ENCODE peak calls at places on chromosomes 3 and 15, in six cellular contexts. A, D, S, M, T and L are unnamed samples.

GRCh38 chr15:59436774-59437472 is 1.1 kb upstream of the FAM81A start:
- DNase-seq in A (peak; percentile 31), D (peak; percentile 53), S (no peak), M (peak; percentile 83), T (no peak), L (no peak)

GRCh38 chr3:41164776-41165175 is 34.5 kb upstream of the CTNNB1 start:
- DNase-seq in T (no peak), D (no peak), A (no peak), S (no peak), M (no peak), L (no peak)

GRCh38 chr15:31473384-31474058 is 146.9 kb downstream of the KLF13 start:
- DNase-seq in S (no peak), M (no peak), T (no peak), D (no peak), A (peak; percentile 43), L (no peak)

GRCh38 chr15:60840306-60840702 is 361.4 kb upstream of the ICE2 start:
- DNase-seq in A (no peak), M (no peak), S (no peak), D (no peak), T (peak; percentile 38), L (no peak)

GRCh38 chr3:187450791-187451190 is 82.6 kb downstream of the RTP4 start:
- DNase-seq in M (peak; percentile 34), S (no peak), A (no peak), D (no peak), T (no peak), L (no peak)

GRCh38 chr15:100318880-100319279 is 22.9 kb downstream of the ADAMTS17 start:
- DNase-seq in D (no peak), S (no peak), A (no peak), T (no peak), M (no peak), L (no peak)

GRCh38 chr15:33226559-33227181 is 32.2 kb upstream of the FMN1 start:
- DNase-seq in D (peak; percentile 82), S (peak; percentile 72), A (peak; percentile 59), T (peak; percentile 45), M (peak; percentile 57), L (no peak)

GRCh38 chr15:96345560-96346389 is 15.3 kb downstream of the NR2F2 start:
- DNase-seq in S (peak; percentile 53), D (peak; percentile 83), T (peak; percentile 75), A (peak; percentile 49), M (no peak), L (no peak)

GRCh38 chr3:9386060-9386459 is 11.4 kb upstream of the SETD5 start:
- DNase-seq in M (no peak), D (no peak), A (no peak), T (no peak), S (no peak), L (no peak)

GRCh38 chr15:57662802-57663201 is 43.7 kb upstream of the POLR2M start:
- DNase-seq in S (no peak), D (peak; percentile 24), M (no peak), T (no peak), A (no peak), L (no peak)

GRCh38 chr3:161648071-161648470 is 151.5 kb downstream of the OTOL1 start:
- DNase-seq in D (no peak), T (no peak), S (no peak), A (no peak), M (no peak), L (no peak)

GRCh38 chr3:134463676-134464611 is 21.8 kb downstream of the ANAPC13 start:
- DNase-seq in D (no peak), M (peak; percentile 95), A (no peak), T (peak; percentile 99), S (no peak), L (peak; percentile 99)

GRCh38 chr3:5563537-5564277 is 376.2 kb downstream of the EDEM1 start:
- DNase-seq in M (no peak), D (no peak), A (peak; percentile 10), S (no peak), T (no peak), L (no peak)

GRCh38 chr3:136343873-136344281 is 93.7 kb downstream of the PCCB start:
- DNase-seq in D (peak; percentile 72), A (no peak), S (no peak), M (peak; percentile 95), T (peak; percentile 99), L (peak; percentile 89)

GRCh38 chr15:63441266-63441665 is 59.6 kb upstream of the CA12 start:
- DNase-seq in A (no peak), S (no peak), T (no peak), M (no peak), D (no peak), L (no peak)

GRCh38 chr15:31487811-31488436 is 161.3 kb downstream of the KLF13 start:
- DNase-seq in D (no peak), M (peak; percentile 80), T (peak; percentile 10), A (peak; percentile 81), S (peak; percentile 19), L (peak; percentile 16)

GRCh38 chr15:93497256-93497655 is 408.2 kb upstream of the RGMA start:
- DNase-seq in M (no peak), A (no peak), S (no peak), D (no peak), T (peak; percentile 84), L (no peak)

GRCh38 chr3:131218196-131218595 is 163.4 kb upstream of the NUDT16 start:
- DNase-seq in A (no peak), M (no peak), T (peak; percentile 95), D (no peak), S (no peak), L (no peak)

GRCh38 chr15:49506341-49506740 is 83.3 kb downstream of the FGF7 start:
- DNase-seq in M (no peak), S (no peak), D (no peak), T (no peak), A (no peak), L (no peak)

GRCh38 chr15:60379466-60380274 is 18.1 kb downstream of the ANXA2 start:
- DNase-seq in A (no peak), T (peak; percentile 98), S (peak; percentile 27), D (peak; percentile 30), M (no peak), L (peak; percentile 99)

GRCh38 chr3:13403818-13404216 is 16.3 kb downstream of the NUP210 start:
- DNase-seq in A (no peak), T (no peak), D (no peak), M (no peak), S (no peak), L (no peak)

GRCh38 chr15:83110361-83110760 is 2.9 kb downstream of the TM6SF1 start:
- DNase-seq in M (no peak), T (no peak), D (no peak), S (no peak), A (no peak), L (no peak)

GRCh38 chr15:29749365-29750086 is 72.7 kb downstream of the TJP1 start:
- DNase-seq in M (no peak), A (no peak), D (no peak), S (no peak), T (no peak), L (no peak)

GRCh38 chr3:24525022-24525421 is 30.4 kb upstream of the THRB start:
- DNase-seq in D (no peak), M (no peak), S (no peak), A (no peak), T (no peak), L (no peak)

GRCh38 chr3:6542795-6543194 is 318.1 kb upstream of the GRM7 start:
- DNase-seq in T (no peak), S (no peak), A (no peak), D (no peak), M (no peak), L (no peak)

GRCh38 chr15:60555291-60555690 is 76.3 kb upstream of the ICE2 start:
- DNase-seq in A (no peak), M (no peak), T (no peak), D (no peak), S (no peak), L (no peak)

GRCh38 chr3:186996356-186996755 is 66.0 kb downstream of the ST6GAL1 start:
- DNase-seq in S (no peak), M (no peak), A (peak; percentile 83), D (no peak), T (no peak), L (no peak)

GRCh38 chr15:41797194-41797593 is 22.9 kb downstream of the MAPKBP1 start:
- DNase-seq in T (no peak), A (peak; percentile 47), S (no peak), M (no peak), D (no peak), L (no peak)

GRCh38 chr15:41798607-41799487 is 24.6 kb downstream of the MAPKBP1 start:
- DNase-seq in T (peak; percentile 20), D (peak; percentile 84), M (no peak), S (no peak), A (peak; percentile 31), L (no peak)

GRCh38 chr15:41801185-41801584 is 26.7 kb upstream of the JMJD7 start:
- DNase-seq in T (no peak), S (no peak), A (no peak), M (no peak), D (no peak), L (no peak)

GRCh38 chr15:41801850-41802455 is 25.9 kb upstream of the JMJD7 start:
- DNase-seq in T (peak; percentile 72), A (no peak), D (no peak), S (no peak), M (no peak), L (no peak)

GRCh38 chr15:41799488-41799805 is 25.2 kb downstream of the MAPKBP1 start:
- DNase-seq in A (peak; percentile 51), T (no peak), D (no peak), M (no peak), S (no peak), L (no peak)
- TF ChIP-seq CTCF in A (no peak), T (no peak), D (no peak), M (no peak), S (no peak), L (no peak)

GRCh38 chr15:99110581-99111320 is 5.9 kb downstream of the SYNM start:
- DNase-seq in S (no peak), M (no peak), D (no peak), A (no peak), T (peak; percentile 12), L (no peak)
- H3K4me3 ChIP-seq in S (no peak overlapping the region), M (peak overlapping the region; percentile 87), D (no peak overlapping the region), A (no peak overlapping the region), T (no peak overlapping the region), L (no peak overlapping the region)

GRCh38 chr3:140092883-140093536 is 158.0 kb downstream of the CLSTN2 start:
- DNase-seq in D (no peak), S (no peak), M (no peak), T (no peak), A (peak; percentile 17), L (no peak)
- TF ChIP-seq CTCF in D (no peak), S (peak; percentile 1), M (no peak), T (no peak), A (peak; percentile 39), L (no peak)

GRCh38 chr3:178289544-178290160 is 246.6 kb upstream of the KCNMB2 start:
- DNase-seq in S (no peak), M (no peak), A (peak; percentile 41), T (no peak), D (no peak), L (no peak)

GRCh38 chr3:178288074-178288473 is 248.2 kb upstream of the KCNMB2 start:
- DNase-seq in T (no peak), D (no peak), S (no peak), M (no peak), A (no peak), L (no peak)

GRCh38 chr3:178284180-178284579 is 252.1 kb upstream of the KCNMB2 start:
- DNase-seq in M (no peak), D (no peak), A (no peak), S (no peak), T (no peak), L (no peak)
- H3K4me3 ChIP-seq in M (no peak overlapping the region), D (no peak overlapping the region), A (no peak overlapping the region), S (no peak overlapping the region), T (no peak overlapping the region), L (no peak overlapping the region)